ENCODE peak calls at places on chromosome 11, in ten cellular contexts. V is fibroblast of villous mesenchyme; U is NCI-H187; X is stimulated activated CD4-positive, alpha-beta T cell treated with anti-CD3 and anti-CD28 coated beads, Interleukin-15, amount 100 ng/mL, for 24 hours; A is skeletal muscle cell; J is A172; E is HCT116; Z is uterus; F is fibroblast of the aortic adventitia; D is naive B cell. T is an unnamed sample.

GRCh38 chr11:24511518-24511917 is 14.7 kb downstream of the LUZP2 start:
- DNase-seq in V (no peak), U (no peak), X (no peak), A (no peak), J (no peak), E (no peak), Z (no peak), F (no peak), D (no peak), T (no peak)

GRCh38 chr11:40129276-40129675 is 1330.2 kb downstream of the LRRC4C start:
- DNase-seq in V (no peak), U (no peak), X (no peak), A (no peak), J (no peak), E (no peak), Z (no peak), F (no peak), D (no peak), T (no peak)

GRCh38 chr11:42951266-42951665 is 360.5 kb upstream of the API5 start:
- DNase-seq in V (no peak), U (no peak), X (no peak), A (no peak), J (no peak), E (no peak), Z (no peak), F (no peak), D (no peak), T (no peak)

GRCh38 chr11:111665779-111666178 is 63.5 kb downstream of the SIK2 start:
- DNase-seq in V (peak), U (no peak), X (no peak), A (peak), J (peak), E (no peak), Z (no peak), F (peak), D (no peak), T (no peak)

GRCh38 chr11:44505591-44506054 is 59.8 kb upstream of the CD82 start:
- DNase-seq in V (peak), U (no peak), X (no peak), A (peak), J (peak), E (no peak), Z (no peak), F (peak), D (no peak), T (no peak)

GRCh38 chr11:44575288-44575672 is 9.8 kb downstream of the CD82 start:
- DNase-seq in V (peak), U (no peak), X (peak), A (no peak), J (peak), E (no peak), Z (no peak), F (no peak), D (no peak), T (no peak)

GRCh38 chr11:117457835-117458234 is 130.2 kb downstream of the CEP164 start:
- DNase-seq in V (no peak), U (no peak), X (no peak), A (no peak), J (no peak), E (no peak), Z (no peak), F (no peak), D (no peak), T (no peak)

GRCh38 chr11:83502041-83502440 is 215.9 kb upstream of the CCDC90B start:
- DNase-seq in V (no peak), U (no peak), X (no peak), A (no peak), J (no peak), E (no peak), Z (no peak), F (peak), D (no peak), T (no peak)

GRCh38 chr11:108199446-108200321 is 22.8 kb downstream of the NPAT start:
- DNase-seq in V (peak), U (no peak), X (peak), A (no peak), J (no peak), E (no peak), Z (no peak), F (peak), D (peak), T (no peak)

GRCh38 chr11:105553015-105553414 is 56.9 kb upstream of the GRIA4 start:
- DNase-seq in V (peak), U (no peak), X (no peak), A (no peak), J (peak), E (no peak), Z (no peak), F (peak), D (no peak), T (no peak)

GRCh38 chr11:67389477-67389876 is 2.3 kb upstream of the RAD9A start:
- DNase-seq in V (no peak), U (no peak), X (peak), A (no peak), J (no peak), E (no peak), Z (no peak), F (no peak), D (peak), T (no peak)

GRCh38 chr11:87013852-87014251 is 23.9 kb upstream of the TMEM135 start:
- DNase-seq in V (no peak), U (no peak), X (no peak), A (no peak), J (no peak), E (no peak), Z (no peak), F (peak), D (no peak), T (no peak)

GRCh38 chr11:128172046-128172878 is 415.1 kb downstream of the ETS1 start:
- DNase-seq in V (peak), U (peak), X (peak), A (peak), J (peak), E (peak), Z (peak), F (peak), D (peak), T (peak)

GRCh38 chr11:64858467-64859401 is 14.3 kb upstream of the CDC42BPG start:
- DNase-seq in V (no peak), U (no peak), X (peak), A (no peak), J (no peak), E (no peak), Z (no peak), F (no peak), D (peak), T (peak)

GRCh38 chr11:125517116-125517804 is 21.2 kb upstream of the FEZ1 start:
- DNase-seq in V (peak), U (no peak), X (no peak), A (peak), J (peak), E (no peak), Z (peak), F (peak), D (no peak), T (peak)

GRCh38 chr11:99260696-99261095 is 239.9 kb downstream of the CNTN5 start:
- DNase-seq in V (no peak), U (no peak), X (no peak), A (no peak), J (peak), E (no peak), Z (no peak), F (no peak), D (no peak), T (no peak)

GRCh38 chr11:77411717-77412441 is 62.0 kb downstream of the PAK1 start:
- DNase-seq in V (peak), U (peak), X (peak), A (peak), J (peak), E (peak), Z (peak), F (peak), D (peak), T (peak)

GRCh38 chr11:67436459-67437081 is 912 bp downstream of the PTPRCAP start:
- DNase-seq in V (no peak), U (no peak), X (peak), A (no peak), J (no peak), E (no peak), Z (peak), F (no peak), D (no peak), T (no peak)

T was measured in heart left ventricle.